ENCODE peak calls at places on chromosomes 5 and 9, in eight cellular contexts. J is GM13977; N is myocyte; A is IMR-90; B is stimulated activated CD8-positive, alpha-beta memory T cell treated with anti-CD3 and anti-CD28 coated beads, Interleukin-7, amount 100 ng/mL, for 1 hour; Z is head of caudate nucleus; V is heart right ventricle; O is NCI-H226. W is an unnamed sample.
A peak's percentile ranks its signal among the peaks of the same experiment; 100 is the strongest.

GRCh38 chr5:37738057-37738691 is 101.7 kb downstream of the GDNF start:
- DNase-seq in J (peak; percentile 26), N (peak; percentile 96), A (peak; percentile 93), B (no peak), Z (no peak), V (no peak), O (peak; percentile 84), W (no peak)

GRCh38 chr5:60891667-60892066 is 47.6 kb upstream of the ELOVL7 start:
- DNase-seq in J (no peak), N (no peak), A (no peak), B (no peak), Z (no peak), V (no peak), O (no peak), W (no peak)

GRCh38 chr9:124521142-124521541 is 13.9 kb upstream of the NR5A1 start:
- DNase-seq in J (no peak), N (no peak), A (no peak), B (no peak), Z (no peak), V (no peak), O (no peak), W (no peak)

GRCh38 chr5:7592910-7593309 is 197.0 kb downstream of the ADCY2 start:
- DNase-seq in J (no peak), N (no peak), A (no peak), B (no peak), Z (peak; percentile 41), V (no peak), O (no peak), W (no peak)

GRCh38 chr9:9352877-9353481 is 1259.8 kb downstream of the PTPRD start:
- DNase-seq in J (no peak), N (no peak), A (no peak), B (no peak), Z (peak; percentile 37), V (no peak), O (no peak), W (no peak)

GRCh38 chr5:134463176-134463720 is 51.6 kb upstream of the CDKN2AIPNL start:
- DNase-seq in J (no peak), N (no peak), A (no peak), B (no peak), Z (peak; percentile 29), V (no peak), O (no peak), W (no peak)

GRCh38 chr9:134375011-134375390 is 48.7 kb downstream of the RXRA start:
- DNase-seq in J (no peak), N (peak; percentile 32), A (no peak), B (no peak), Z (no peak), V (peak; percentile 61), O (no peak), W (no peak)

GRCh38 chr9:36128331-36128730 is 8.2 kb upstream of the GLIPR2 start:
- DNase-seq in J (no peak), N (no peak), A (no peak), B (no peak), Z (no peak), V (no peak), O (no peak), W (no peak)

GRCh38 chr9:24552526-24552925 is 6.8 kb upstream of the IZUMO3 start:
- DNase-seq in J (no peak), N (no peak), A (no peak), B (no peak), Z (no peak), V (no peak), O (no peak), W (no peak)

GRCh38 chr5:151598984-151599383 is 7.9 kb upstream of the FAT2 start:
- DNase-seq in J (no peak), N (peak; percentile 50), A (no peak), B (no peak), Z (no peak), V (no peak), O (no peak), W (no peak)

GRCh38 chr5:137264041-137264440 is 235.1 kb downstream of the SPOCK1 start:
- DNase-seq in J (no peak), N (peak; percentile 66), A (no peak), B (no peak), Z (no peak), V (no peak), O (no peak), W (no peak)

GRCh38 chr9:131101207-131101964 is 5.1 kb downstream of the AIF1L start:
- DNase-seq in J (no peak), N (no peak), A (no peak), B (no peak), Z (no peak), V (no peak), O (no peak), W (no peak)

GRCh38 chr5:92050970-92051369 is 667.9 kb upstream of the ARRDC3 start:
- DNase-seq in J (no peak), N (no peak), A (no peak), B (no peak), Z (no peak), V (no peak), O (no peak), W (no peak)

GRCh38 chr9:35406183-35406959 is 83.5 kb upstream of the RUSC2 start:
- DNase-seq in J (no peak), N (no peak), A (no peak), B (peak; percentile 2), Z (peak; percentile 59), V (no peak), O (no peak), W (no peak)

GRCh38 chr5:65014769-65015168 is 246.0 kb downstream of the CWC27 start:
- DNase-seq in J (no peak), N (no peak), A (no peak), B (no peak), Z (no peak), V (no peak), O (no peak), W (no peak)

GRCh38 chr9:124077915-124078572 is 66.5 kb downstream of the LHX2 start:
- DNase-seq in J (no peak), N (peak; percentile 70), A (no peak), B (no peak), Z (no peak), V (peak; percentile 9), O (no peak), W (no peak)

GRCh38 chr5:150175536-150175935 is 9.0 kb downstream of the CDX1 start:
- DNase-seq in J (peak; percentile 69), N (no peak), A (peak; percentile 25), B (no peak), Z (no peak), V (no peak), O (no peak), W (no peak)

GRCh38 chr5:143084452-143084851 is 314.3 kb downstream of the ARHGAP26 start:
- DNase-seq in J (no peak), N (no peak), A (no peak), B (no peak), Z (no peak), V (no peak), O (no peak), W (no peak)

GRCh38 chr5:142686210-142686734 is 382 bp upstream of the FGF1 start:
- DNase-seq in J (no peak), N (peak; percentile 53), A (peak; percentile 40), B (no peak), Z (no peak), V (no peak), O (no peak), W (no peak)

GRCh38 chr9:89536618-89537017 is 38.7 kb upstream of the SEMA4D start:
- DNase-seq in J (peak; percentile 47), N (no peak), A (no peak), B (no peak), Z (no peak), V (no peak), O (no peak), W (no peak)

GRCh38 chr9:108049026-108049591 is 559.5 kb upstream of the KLF4 start:
- DNase-seq in J (no peak), N (peak; percentile 84), A (peak; percentile 97), B (no peak), Z (no peak), V (no peak), O (peak; percentile 85), W (no peak)

GRCh38 chr9:2628926-2629325 is 7.3 kb downstream of the VLDLR start:
- DNase-seq in J (no peak), N (no peak), A (no peak), B (no peak), Z (no peak), V (no peak), O (no peak), W (no peak)

GRCh38 chr9:136728548-136729123 is 14.1 kb downstream of the LCN10 start:
- DNase-seq in J (peak; percentile 65), N (peak; percentile 46), A (peak; percentile 29), B (no peak), Z (no peak), V (no peak), O (no peak), W (no peak)

GRCh38 chr5:33423018-33423630 is 17.6 kb upstream of the TARS1 start:
- DNase-seq in J (no peak), N (peak; percentile 32), A (peak; percentile 73), B (no peak), Z (no peak), V (no peak), O (no peak), W (no peak)

GRCh38 chr9:131891578-131891977 is 151.7 kb upstream of the RAPGEF1 start:
- DNase-seq in J (no peak), N (no peak), A (no peak), B (no peak), Z (no peak), V (no peak), O (no peak), W (no peak)

GRCh38 chr5:68033029-68033428 is 182.5 kb upstream of the PIK3R1 start:
- DNase-seq in J (no peak), N (no peak), A (no peak), B (no peak), Z (no peak), V (no peak), O (no peak), W (no peak)